ENCODE peak calls at places on chromosomes 2 and 18, in six cellular contexts. Q, F, N, K, L and H are unnamed samples.

GRCh38 chr2:46385786-46386577 is 88.8 kb downstream of the EPAS1 start:
- DNase-seq in Q (peak), F (peak), N (peak), K (peak), L (no peak), H (peak)

GRCh38 chr18:58381676-58382411 is 247.0 kb downstream of the ALPK2 start:
- DNase-seq in Q (no peak), F (no peak), N (no peak), K (no peak), L (no peak), H (no peak)

GRCh38 chr2:102005989-102006885 is 14.5 kb downstream of the IL1R2 start:
- DNase-seq in Q (peak), F (peak), N (peak), K (no peak), L (no peak), H (peak)

GRCh38 chr2:234672498-234673150 is 175.7 kb upstream of the ARL4C start:
- DNase-seq in Q (peak), F (no peak), N (no peak), K (no peak), L (no peak), H (no peak)

GRCh38 chr2:177888581-177888980 is 184.0 kb downstream of the PDE11A start:
- DNase-seq in Q (no peak), F (no peak), N (no peak), K (no peak), L (peak), H (no peak)

GRCh38 chr2:86194751-86195054 is 559 bp downstream of the IMMT start:
- DNase-seq in Q (no peak), F (no peak), N (no peak), K (no peak), L (peak), H (no peak)

GRCh38 chr2:212392048-212392447 is 146.6 kb downstream of the ERBB4 start:
- DNase-seq in Q (no peak), F (peak), N (peak), K (no peak), L (no peak), H (peak)

GRCh38 chr2:120239488-120240287 is 13.0 kb upstream of the RALB start:
- DNase-seq in Q (peak), F (peak), N (peak), K (peak), L (no peak), H (peak)

GRCh38 chr2:96097441-96097840 is 18.9 kb downstream of the ADRA2B start:
- DNase-seq in Q (no peak), F (no peak), N (no peak), K (no peak), L (no peak), H (no peak)
- TF ChIP-seq CTCF in Q (no peak), F (no peak), N (no peak), K (no peak), L (no peak), H (no peak)

GRCh38 chr2:172168917-172169346 is 66.2 kb upstream of the DLX2 start:
- DNase-seq in Q (peak), F (peak), N (peak), K (peak), L (no peak), H (peak)

GRCh38 chr2:172173307-172173706 is 70.6 kb upstream of the DLX2 start:
- DNase-seq in Q (no peak), F (no peak), N (no peak), K (no peak), L (no peak), H (no peak)

GRCh38 chr2:172169611-172170010 is 66.9 kb upstream of the DLX2 start:
- DNase-seq in Q (no peak), F (peak), N (no peak), K (no peak), L (no peak), H (no peak)

GRCh38 chr2:172177581-172177980 is 74.9 kb upstream of the DLX2 start:
- DNase-seq in Q (no peak), F (no peak), N (no peak), K (no peak), L (no peak), H (no peak)

GRCh38 chr2:172172513-172173217 is 70.0 kb upstream of the DLX2 start:
- DNase-seq in Q (peak), F (peak), N (peak), K (peak), L (peak), H (peak)
- H3K4me3 ChIP-seq in Q (peak), F (peak), N (peak), K (peak), L (peak), H (peak)

GRCh38 chr18:31548825-31549224 is 42.9 kb upstream of the TTR start:
- DNase-seq in Q (no peak), F (no peak), N (no peak), K (no peak), L (no peak), H (no peak)
- TF ChIP-seq CTCF in Q (no peak), F (no peak), N (no peak), K (no peak), L (no peak), H (no peak)

DNA sequence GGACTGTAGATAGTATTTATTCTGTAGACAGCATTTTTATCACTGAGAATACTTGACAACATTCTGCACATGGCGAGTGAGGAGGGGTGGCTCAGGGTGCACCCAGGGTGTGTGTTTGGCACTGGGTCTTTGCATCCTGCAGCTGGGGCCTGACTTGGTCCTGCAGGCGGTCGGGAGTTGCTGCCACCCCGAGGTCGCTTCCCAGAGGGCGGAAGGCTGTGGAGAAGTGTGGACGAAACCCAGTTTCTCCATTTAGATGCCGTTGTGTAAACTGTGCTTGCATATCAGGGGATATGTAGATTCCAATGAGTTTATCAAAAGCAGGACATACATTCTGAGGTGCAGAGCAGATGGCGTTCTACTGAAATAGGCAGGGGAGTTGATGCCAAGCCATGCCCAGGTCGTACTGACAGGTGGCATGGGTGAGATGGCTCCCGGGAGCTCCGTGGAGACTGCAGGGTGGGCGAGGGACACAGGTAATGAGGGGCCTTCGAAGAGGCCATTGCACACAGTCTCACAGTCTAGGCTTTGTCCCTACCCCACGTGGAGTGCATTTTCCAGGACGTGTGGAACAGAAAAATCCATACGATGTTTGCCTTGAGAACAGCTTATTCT is 74.5 kb downstream of the RTP5 start:
- DNase-seq in Q (no peak), F (no peak), N (no peak), K (no peak), L (no peak), H (no peak)
- H3K4me3 ChIP-seq in Q (no peak), F (no peak), N (no peak), K (no peak), L (no peak), H (no peak)

GRCh38 chr2:134694411-134694810 is 24.4 kb downstream of the TMEM163 start:
- DNase-seq in Q (no peak), F (no peak), N (no peak), K (no peak), L (no peak), H (no peak)

GRCh38 chr2:134689303-134689702 is 29.5 kb downstream of the TMEM163 start:
- DNase-seq in Q (no peak), F (no peak), N (no peak), K (no peak), L (no peak), H (no peak)

GRCh38 chr2:134693359-134694330 is 25.2 kb downstream of the TMEM163 start:
- DNase-seq in Q (no peak), F (no peak), N (no peak), K (no peak), L (no peak), H (no peak)

GRCh38 chr2:134690629-134691215 is 28.1 kb downstream of the TMEM163 start:
- DNase-seq in Q (no peak), F (no peak), N (no peak), K (no peak), L (no peak), H (no peak)

DNA sequence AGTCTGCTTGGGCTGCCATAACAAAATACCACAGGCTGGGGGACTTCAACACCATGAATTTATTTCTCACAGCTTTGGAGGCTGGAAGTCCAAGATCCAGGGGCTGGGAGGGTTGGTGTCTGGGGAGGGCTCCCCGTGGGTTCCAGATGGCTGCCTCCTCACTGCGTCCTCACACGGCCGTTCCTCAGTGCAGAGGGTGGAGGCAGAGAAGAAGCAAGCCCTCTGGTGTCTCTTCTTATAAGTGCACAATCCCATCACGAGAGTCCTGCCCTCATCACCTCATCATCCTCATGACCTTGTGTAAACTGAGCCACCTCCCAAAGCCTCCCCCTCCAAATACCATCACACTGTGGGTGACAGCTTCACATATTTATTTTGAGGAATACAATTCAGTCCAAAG is 26.3 kb downstream of the TMEM163 start:
- DNase-seq in Q (no peak), F (no peak), N (no peak), K (no peak), L (no peak), H (no peak)
- TF ChIP-seq CTCF in Q (no peak), F (no peak), N (no peak), K (no peak), L (no peak), H (no peak)

GRCh38 chr2:200137275-200137674 is 169.2 kb upstream of the SPATS2L start:
- DNase-seq in Q (no peak), F (no peak), N (no peak), K (no peak), L (no peak), H (no peak)

GRCh38 chr2:200135082-200135481 is 171.4 kb upstream of the SPATS2L start:
- DNase-seq in Q (no peak), F (no peak), N (no peak), K (no peak), L (no peak), H (no peak)

GRCh38 chr2:200136655-200137054 is 169.8 kb upstream of the SPATS2L start:
- DNase-seq in Q (no peak), F (no peak), N (no peak), K (no peak), L (no peak), H (no peak)

GRCh38 chr2:200137691-200138090 is 168.8 kb upstream of the SPATS2L start:
- DNase-seq in Q (no peak), F (no peak), N (no peak), K (no peak), L (no peak), H (no peak)

DNA sequence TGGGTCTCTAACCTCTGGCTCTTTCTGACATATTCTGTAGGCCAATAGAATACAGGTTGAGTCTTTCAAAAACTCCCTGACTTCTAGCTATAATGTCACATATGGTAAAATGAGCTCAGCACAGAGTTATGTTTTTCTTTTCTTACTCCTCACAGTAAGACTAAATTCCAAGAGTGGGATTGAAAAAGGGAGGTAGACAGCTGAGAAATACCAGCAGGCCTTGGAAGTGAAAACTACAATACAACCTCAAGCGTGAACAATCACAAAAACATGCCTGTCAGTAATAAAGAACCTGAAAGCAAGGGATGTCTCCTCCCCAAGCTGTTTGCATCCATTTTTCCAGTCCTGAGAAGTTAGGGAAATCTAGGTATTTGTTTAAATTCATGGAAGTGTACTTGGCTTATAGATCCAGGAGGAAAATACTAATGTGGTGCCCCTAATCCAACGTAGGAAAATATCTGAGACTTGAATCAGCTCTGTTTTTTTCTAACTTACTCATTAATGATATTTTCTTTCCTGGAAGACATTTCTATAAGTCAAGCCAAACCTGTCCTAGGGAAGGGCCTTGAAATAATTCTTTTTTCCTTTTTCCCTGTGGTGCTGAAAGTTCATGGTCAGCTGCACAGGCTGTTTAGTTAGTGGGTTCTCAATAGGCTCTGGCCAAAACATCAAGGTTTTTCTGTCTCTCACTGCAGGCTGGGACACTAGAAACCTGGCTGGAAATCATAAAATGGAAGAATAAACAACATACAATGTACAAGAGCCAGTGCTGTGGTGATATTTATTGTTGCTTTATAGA is 167.9 kb upstream of the SPATS2L start:
- DNase-seq in Q (peak), F (peak), N (peak), K (no peak), L (no peak), H (peak)
- H3K4me3 ChIP-seq in Q (no peak), F (no peak), N (no peak), K (no peak), L (no peak), H (no peak)

GRCh38 chr18:9055185-9055584 is 47.3 kb upstream of the NDUFV2 start:
- DNase-seq in Q (peak), F (peak), N (peak), K (peak), L (no peak), H (peak)
- TF ChIP-seq CTCF in Q (peak), F (peak), N (peak), K (no peak), L (peak), H (peak)

DNA sequence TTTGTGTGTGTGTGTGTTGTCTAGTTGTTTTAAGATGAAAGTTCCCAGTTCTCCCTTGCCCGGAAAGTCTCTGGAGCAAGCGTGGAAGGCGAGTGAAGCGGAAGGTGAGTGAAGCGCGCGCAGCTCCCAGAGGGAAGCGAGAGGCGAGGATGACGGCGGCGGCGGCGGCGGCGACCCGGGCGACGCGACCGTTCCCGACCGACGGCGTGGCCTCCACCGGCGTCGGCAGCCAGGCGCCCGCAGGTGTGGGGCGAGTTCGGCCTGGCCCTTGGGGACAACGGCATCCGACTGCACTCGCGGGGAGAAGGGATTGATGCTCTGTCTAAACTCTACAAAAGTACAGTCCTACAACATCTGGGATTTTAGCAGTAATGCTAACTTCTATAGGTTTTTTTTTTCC is 321.8 kb downstream of the CELF4 start:
- DNase-seq in Q (no peak), F (no peak), N (no peak), K (no peak), L (peak), H (no peak)
- H3K4me3 ChIP-seq in Q (no peak), F (no peak), N (no peak), K (no peak), L (no peak), H (no peak)

DNA sequence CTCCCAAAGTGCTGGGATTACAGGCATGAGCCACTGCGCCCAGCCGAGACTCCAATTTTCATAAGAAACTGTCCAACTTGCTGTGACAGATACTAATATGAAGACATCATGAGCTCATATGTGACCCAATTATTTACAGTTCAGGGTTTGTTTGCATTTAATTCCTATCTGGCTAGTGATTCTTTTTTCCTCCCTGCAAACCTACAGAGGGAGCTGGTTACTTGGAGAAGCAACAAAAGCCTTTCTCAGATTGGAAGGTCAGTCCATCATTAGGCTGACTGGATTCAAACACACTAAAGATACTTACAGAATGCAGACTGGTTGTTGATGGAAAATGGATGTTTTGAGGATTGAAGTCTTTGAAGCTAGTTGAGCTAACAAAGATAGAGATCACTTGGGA is 176.4 kb downstream of the ANKRD44 start:
- DNase-seq in Q (no peak), F (no peak), N (peak), K (no peak), L (no peak), H (no peak)
- TF ChIP-seq CTCF in Q (no peak), F (no peak), N (peak), K (no peak), L (peak), H (no peak)